ENCODE peak calls at places on chromosome 14, in six cellular contexts. I is testis, O is endothelial cell of umbilical vein, R is HepG2, Y is neuronal stem cell, J is tibial artery. H is an unnamed sample. For H3K4me1, the result is how much of the 10 kb centered on the place peaks cover.

GRCh38 chr14:96213871-96214465 is 9.3 kb downstream of the BDKRB2 start:
- DNase-seq in I (no peak), O (no peak), R (no peak), Y (no peak), J (no peak), H (no peak)

GRCh38 chr14:93234798-93235197 is 27.7 kb downstream of the UBR7 start:
- DNase-seq in I (no peak), O (no peak), R (no peak), Y (no peak), J (no peak), H (peak)

GRCh38 chr14:58824796-58825195 is 187.0 kb downstream of the DACT1 start:
- DNase-seq in I (no peak), O (no peak), R (no peak), Y (no peak), J (no peak), H (no peak)

GRCh38 chr14:95153866-95154265 is 3.5 kb downstream of the DICER1 start:
- DNase-seq in I (no peak), O (no peak), R (no peak), Y (no peak), J (no peak), H (no peak)

GRCh38 chr14:90381999-90382451 is 14.8 kb upstream of the CALM1 start:
- DNase-seq in I (peak), O (no peak), R (peak), Y (no peak), J (peak), H (no peak)

GRCh38 chr14:100246809-100247428 is 8.0 kb downstream of the YY1 start:
- DNase-seq in I (no peak), O (peak), R (peak), Y (peak), J (no peak), H (no peak)

GRCh38 chr14:21714318-21714929 is 40.8 kb upstream of the OR4E1 start:
- DNase-seq in I (no peak), O (no peak), R (no peak), Y (no peak), J (no peak), H (no peak)

GRCh38 chr14:105184461-105184860 is 3.3 kb upstream of the NUDT14 start:
- DNase-seq in I (no peak), O (no peak), R (no peak), Y (no peak), J (no peak), H (peak)

GRCh38 chr14:68729556-68729955 is 63.3 kb downstream of the ZFP36L1 start:
- DNase-seq in I (no peak), O (peak), R (no peak), Y (no peak), J (no peak), H (no peak)

GRCh38 chr14:23362200-23362599 is 2.8 kb downstream of the EFS start:
- DNase-seq in I (no peak), O (no peak), R (peak), Y (no peak), J (no peak), H (no peak)

GRCh38 chr14:63387691-63388090 is 69.0 kb upstream of the GPHB5 start:
- DNase-seq in I (no peak), O (no peak), R (no peak), Y (no peak), J (no peak), H (no peak)

GRCh38 chr14:52354257-52354656 is 40.1 kb downstream of the PTGER2 start:
- DNase-seq in I (no peak), O (no peak), R (no peak), Y (no peak), J (no peak), H (no peak)

GRCh38 chr14:48726080-48726642 is 860.0 kb downstream of the RPS29 start:
- DNase-seq in I (no peak), O (no peak), R (no peak), Y (no peak), J (no peak), H (no peak)

GRCh38 chr14:58315606-58316005 is 17.3 kb downstream of the ARID4A start:
- DNase-seq in I (no peak), O (no peak), R (no peak), Y (no peak), J (no peak), H (no peak)

GRCh38 chr14:100147691-100148464 is 11.6 kb downstream of the DEGS2 start:
- DNase-seq in I (no peak), O (no peak), R (no peak), Y (no peak), J (no peak), H (no peak)

GRCh38 chr14:65847065-65847847 is 434.7 kb downstream of the FUT8 start:
- DNase-seq in I (no peak), O (no peak), R (no peak), Y (no peak), J (no peak), H (no peak)

GRCh38 chr14:89155491-89155890 is 261.5 kb downstream of the FOXN3 start:
- DNase-seq in I (no peak), O (no peak), R (no peak), Y (no peak), J (no peak), H (no peak)

GRCh38 chr14:89826581-89826980 is 127.9 kb downstream of the EFCAB11 start:
- DNase-seq in I (no peak), O (no peak), R (no peak), Y (no peak), J (no peak), H (no peak)

GRCh38 chr14:104872469-104873341 is 7.6 kb downstream of the CEP170B start:
- DNase-seq in I (peak), O (no peak), R (no peak), Y (no peak), J (no peak), H (peak)

GRCh38 chr14:106875503-106875902 is 1349.1 kb downstream of the TMEM121 start:
- DNase-seq in I (peak), O (no peak), R (no peak), Y (no peak), J (no peak), H (peak)

GRCh38 chr14:104928391-104929133 is 3.9 kb downstream of the PLD4 start:
- DNase-seq in I (no peak), O (no peak), R (no peak), Y (no peak), J (no peak), H (peak)

GRCh38 chr14:22875748-22876319 is 4.3 kb downstream of the LRP10 start:
- DNase-seq in I (no peak), O (no peak), R (no peak), Y (no peak), J (no peak), H (no peak)

GRCh38 chr14:91980157-91980556 is 32.7 kb upstream of the FBLN5 start:
- DNase-seq in I (no peak), O (peak), R (no peak), Y (no peak), J (no peak), H (no peak)

GRCh38 chr14:68627868-68628604 is 164.8 kb downstream of the ZFP36L1 start:
- DNase-seq in I (peak), O (no peak), R (no peak), Y (peak), J (no peak), H (peak)

GRCh38 chr14:104644236-104644635 is 39.7 kb upstream of the TMEM179 start:
- DNase-seq in I (no peak), O (no peak), R (no peak), Y (no peak), J (no peak), H (no peak)

GRCh38 chr14:33805593-33805992 is 145.3 kb downstream of the EGLN3 start:
- DNase-seq in I (no peak), O (no peak), R (no peak), Y (no peak), J (no peak), H (no peak)

GRCh38 chr14:77542349-77543239 is 44.0 kb upstream of the ISM2 start:
- DNase-seq in I (no peak), O (peak), R (no peak), Y (no peak), J (no peak), H (no peak)

GRCh38 chr14:66359500-66359899 is 126.7 kb upstream of the CCDC196 start:
- DNase-seq in I (no peak), O (peak), R (peak), Y (peak), J (no peak), H (no peak)

GRCh38 chr14:33848706-33849454 is 102.0 kb downstream of the EGLN3 start:
- DNase-seq in I (peak), O (peak), R (peak), Y (peak), J (no peak), H (peak)

GRCh38 chr14:81550001-81550642 is 16.5 kb upstream of the SEL1L start:
- DNase-seq in I (no peak), O (no peak), R (no peak), Y (no peak), J (no peak), H (no peak)

DNA sequence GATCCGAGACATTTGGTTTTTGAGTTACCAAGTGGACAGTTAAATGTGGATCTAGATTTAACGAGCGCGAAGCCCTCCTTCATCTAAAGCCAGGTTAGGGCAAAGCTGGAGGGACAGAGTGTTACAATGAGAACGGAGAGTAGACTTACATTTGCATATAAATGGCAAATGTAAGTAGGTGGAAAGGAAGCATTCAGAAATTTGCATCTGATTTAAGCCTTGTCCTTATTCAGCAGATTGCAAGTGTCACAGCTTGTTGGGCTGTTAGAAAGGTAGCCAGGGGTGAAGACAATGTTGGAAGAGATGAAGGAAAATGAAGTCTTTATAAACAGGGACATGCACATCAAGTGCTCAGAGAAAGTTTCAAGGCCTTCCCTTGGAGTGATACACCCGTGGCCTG is 806.2 kb downstream of the GALC start:
- DNase-seq in I (no peak), O (no peak), R (no peak), Y (no peak), J (no peak), H (no peak)
- H3K27ac ChIP-seq in I (no peak), O (no peak), R (no peak), Y (no peak), J (no peak), H (no peak)

DNA sequence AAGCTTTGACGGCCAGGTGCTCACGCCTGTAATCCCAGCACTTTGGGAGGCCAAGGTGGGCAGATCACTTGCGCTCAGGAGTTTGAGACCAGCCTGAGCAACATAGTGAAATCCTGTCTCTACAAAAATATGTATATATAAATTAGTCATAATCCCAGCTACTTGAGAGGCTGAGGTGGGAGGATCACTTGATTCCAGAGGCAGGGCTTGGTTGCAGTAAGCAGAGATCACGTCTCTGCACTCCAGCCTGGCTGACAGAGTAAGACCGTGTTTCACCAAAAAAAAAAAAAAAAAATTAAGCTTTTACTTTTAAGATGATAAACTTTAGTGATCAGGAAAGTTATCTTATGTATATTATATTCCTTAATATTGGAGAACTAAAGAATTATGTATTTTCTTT is 18.0 kb upstream of the SNAPC1 start:
- DNase-seq in I (no peak), O (no peak), R (no peak), Y (no peak), J (no peak), H (no peak)
- H3K4me1 ChIP-seq in I (under half), O (under half), R (under half), Y (under half), J (under half), H (under half)

GRCh38 chr14:54890794-54891193 is 11.8 kb downstream of the GCH1 start:
- DNase-seq in I (no peak), O (no peak), R (no peak), Y (no peak), J (no peak), H (no peak)

GRCh38 chr14:54895683-54896082 is 6.9 kb downstream of the GCH1 start:
- DNase-seq in I (peak), O (no peak), R (no peak), Y (no peak), J (no peak), H (no peak)

GRCh38 chr14:54893151-54893760 is 9.4 kb downstream of the GCH1 start:
- DNase-seq in I (peak), O (peak), R (peak), Y (no peak), J (no peak), H (no peak)

GRCh38 chr14:54891471-54892245 is 11.0 kb downstream of the GCH1 start:
- DNase-seq in I (no peak), O (no peak), R (no peak), Y (no peak), J (no peak), H (no peak)

GRCh38 chr14:54894995-54895394 is 7.6 kb downstream of the GCH1 start:
- DNase-seq in I (peak), O (peak), R (no peak), Y (no peak), J (no peak), H (no peak)
- H3K4me3 ChIP-seq in I (no peak), O (no peak), R (no peak), Y (no peak), J (no peak), H (no peak)

GRCh38 chr14:71636076-71636475 is 296.2 kb upstream of the RGS6 start:
- DNase-seq in I (no peak), O (peak), R (no peak), Y (no peak), J (no peak), H (no peak)

GRCh38 chr14:71638523-71639196 is 293.6 kb upstream of the RGS6 start:
- DNase-seq in I (no peak), O (no peak), R (no peak), Y (no peak), J (no peak), H (no peak)

GRCh38 chr14:71642715-71643114 is 289.5 kb upstream of the RGS6 start:
- DNase-seq in I (no peak), O (no peak), R (no peak), Y (no peak), J (no peak), H (no peak)

GRCh38 chr14:71632440-71632946 is 299.7 kb upstream of the RGS6 start:
- DNase-seq in I (no peak), O (no peak), R (no peak), Y (no peak), J (no peak), H (no peak)

DNA sequence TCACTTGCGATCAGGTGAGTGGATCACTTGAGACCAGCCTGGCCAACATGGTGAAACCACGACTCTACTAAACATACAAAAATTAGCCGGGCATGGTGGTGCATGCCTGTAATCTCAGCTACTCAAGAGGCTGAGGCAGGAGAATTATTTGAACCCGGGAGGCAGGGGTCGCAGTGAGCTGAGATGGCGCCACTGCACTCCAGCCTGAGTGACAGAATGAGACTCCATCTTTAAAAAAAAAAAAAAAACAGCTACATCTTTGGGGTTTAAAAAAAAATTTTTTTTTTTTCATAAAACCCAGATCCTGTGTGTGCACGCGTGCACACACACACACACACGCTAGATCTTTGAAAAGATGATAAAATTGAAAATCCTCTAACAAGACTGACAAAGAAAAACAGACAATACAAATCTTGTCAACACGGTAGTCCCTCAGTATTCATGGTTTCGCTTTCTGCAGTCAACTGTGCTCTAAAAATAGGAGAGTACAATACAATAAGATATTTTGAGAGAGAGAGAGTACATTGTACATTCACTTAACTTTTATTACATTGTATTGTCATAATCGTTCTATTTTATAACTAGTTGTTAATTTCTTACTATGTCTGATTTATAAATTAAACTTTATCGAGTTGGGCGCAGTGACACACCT is 295.3 kb upstream of the RGS6 start:
- DNase-seq in I (no peak), O (no peak), R (no peak), Y (no peak), J (no peak), H (no peak)
- H3K27ac ChIP-seq in I (no peak), O (no peak), R (no peak), Y (no peak), J (no peak), H (no peak)

GRCh38 chr14:103517172-103517566 is 5.5 kb downstream of the CKB start:
- DNase-seq in I (no peak), O (no peak), R (no peak), Y (no peak), J (no peak), H (no peak)
- H3K4me1 ChIP-seq in I (under half), O (under half), R (under half), Y (under half), J (under half), H (under half)

GRCh38 chr14:30373053-30373849 is 185.7 kb upstream of the G2E3 start:
- DNase-seq in I (no peak), O (no peak), R (no peak), Y (no peak), J (no peak), H (no peak)
- H3K4me3 ChIP-seq in I (no peak), O (no peak), R (no peak), Y (no peak), J (no peak), H (no peak)

H was measured in right cardiac atrium.